ENCODE peak calls at places on chromosomes 11 and 22, in eight cellular contexts. D is right atrium auricular region, K is A549, I is mammary epithelial cell, F is adrenal gland, J is cardiac muscle cell, G is GM23248, H is right cardiac atrium. L is an unnamed sample.

GRCh38 chr11:1401001-1401445 is 11.3 kb downstream of the BRSK2 start:
- DNase-seq in D (no peak), K (no peak), I (no peak), F (peak; percentile 10), J (no peak), G (no peak), H (peak; percentile 44), L (no peak)

GRCh38 chr11:75815345-75815983 is 454 bp downstream of the UVRAG start:
- DNase-seq in D (no peak), K (peak; percentile 58), I (no peak), F (peak; percentile 52), J (no peak), G (peak; percentile 68), H (peak; percentile 83), L (peak; percentile 86)

GRCh38 chr11:47466201-47466600 is 17.3 kb upstream of the RAPSN start:
- DNase-seq in D (no peak), K (no peak), I (no peak), F (no peak), J (no peak), G (peak; percentile 82), H (no peak), L (no peak)

GRCh38 chr22:22886546-22886945 is 1.1 kb upstream of the IGLL5 start:
- DNase-seq in D (no peak), K (no peak), I (no peak), F (no peak), J (no peak), G (no peak), H (no peak), L (peak; percentile 5)

GRCh38 chr11:15613231-15613630 is 498.5 kb downstream of the INSC start:
- DNase-seq in D (no peak), K (no peak), I (no peak), F (no peak), J (no peak), G (no peak), H (no peak), L (no peak)

GRCh38 chr22:49269928-49270327 is 557.7 kb downstream of the BRD1 start:
- DNase-seq in D (no peak), K (no peak), I (no peak), F (no peak), J (no peak), G (no peak), H (no peak), L (no peak)

GRCh38 chr11:47861762-47862161 is 13.6 kb upstream of the NUP160 start:
- DNase-seq in D (no peak), K (no peak), I (no peak), F (no peak), J (no peak), G (peak; percentile 91), H (no peak), L (no peak)

GRCh38 chr22:46052331-46052771 is 75.4 kb upstream of the WNT7B start:
- DNase-seq in D (no peak), K (no peak), I (no peak), F (no peak), J (no peak), G (peak; percentile 37), H (peak; percentile 69), L (peak; percentile 85)

GRCh38 chr11:7690648-7691047 is 15.6 kb downstream of the OVCH2 start:
- DNase-seq in D (no peak), K (no peak), I (no peak), F (no peak), J (no peak), G (peak; percentile 58), H (no peak), L (no peak)

GRCh38 chr22:48531721-48532435 is 1295.8 kb downstream of the BRD1 start:
- DNase-seq in D (no peak), K (no peak), I (no peak), F (no peak), J (no peak), G (no peak), H (no peak), L (no peak)

GRCh38 chr11:34909435-34909834 is 6.7 kb downstream of the APIP start:
- DNase-seq in D (no peak), K (no peak), I (no peak), F (no peak), J (no peak), G (no peak), H (no peak), L (no peak)

GRCh38 chr11:120055646-120056045 is 82.3 kb downstream of the TRIM29 start:
- DNase-seq in D (no peak), K (no peak), I (peak; percentile 93), F (no peak), J (peak; percentile 17), G (no peak), H (no peak), L (no peak)

DNA sequence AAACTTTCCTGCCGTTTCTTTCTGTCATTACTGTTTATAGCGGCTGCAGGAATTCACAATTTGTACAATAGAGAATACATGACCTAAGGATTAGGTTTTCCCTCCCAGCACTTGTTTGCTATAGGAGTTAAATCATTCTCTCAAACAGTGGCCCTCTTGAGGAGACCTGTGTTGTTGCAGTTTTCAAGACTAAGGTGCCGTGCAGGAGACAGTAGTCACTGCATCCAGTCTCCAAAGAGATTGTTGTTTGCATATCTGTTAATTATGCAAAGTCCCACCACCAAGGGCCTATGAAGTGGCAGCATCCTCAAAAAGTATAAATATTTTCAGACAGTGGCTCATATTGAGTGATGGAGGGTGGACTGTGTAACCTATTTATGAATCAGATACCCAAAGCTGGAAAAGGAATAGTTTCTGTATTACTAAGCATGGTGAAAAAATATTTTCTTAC is 2.3 kb downstream of the PRSS23 start:
- DNase-seq in D (no peak), K (peak; percentile 62), I (peak; percentile 78), F (no peak), J (peak; percentile 60), G (peak; percentile 67), H (no peak), L (no peak)
- H3K4me3 ChIP-seq in D (no peak overlapping the region), K (peak overlapping the region; percentile 85), I (peak overlapping the region; percentile 64), F (no peak overlapping the region), J (no peak overlapping the region), G (peak overlapping the region; percentile 81), H (peak overlapping the region; percentile 87), L (peak overlapping the region; percentile 86)

DNA sequence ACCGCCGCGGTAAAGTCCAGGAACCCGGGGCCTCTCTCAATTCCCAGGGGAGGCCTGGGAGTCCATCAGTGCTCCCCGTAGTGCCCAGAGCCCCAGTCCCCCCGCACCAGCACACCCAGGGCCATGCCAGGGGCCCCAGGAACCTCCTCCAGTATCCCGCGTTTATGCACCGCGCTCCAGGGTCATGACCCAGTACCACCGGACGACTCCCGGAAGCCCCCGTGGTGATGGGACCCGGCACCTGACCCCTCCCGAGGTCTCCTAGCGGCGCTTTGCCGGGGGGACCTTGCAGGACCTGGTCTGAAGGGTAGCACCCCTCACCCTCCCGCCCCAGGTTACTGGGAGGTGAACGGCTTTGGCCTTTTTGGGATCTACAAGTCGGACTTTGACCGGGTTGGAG is 11.2 kb downstream of the B4GALNT4 start:
- DNase-seq in D (no peak), K (no peak), I (no peak), F (no peak), J (no peak), G (no peak), H (peak; percentile 59), L (peak; percentile 83)
- H3K27ac ChIP-seq in D (no peak overlapping the region), K (no peak overlapping the region), I (no peak overlapping the region), F (no peak overlapping the region), J (no peak overlapping the region), G (no peak overlapping the region), H (no peak overlapping the region), L (no peak overlapping the region)

GRCh38 chr11:59544869-59545178 is 33.5 kb downstream of the OR4D9 start:
- DNase-seq in D (no peak), K (no peak), I (no peak), F (no peak), J (no peak), G (no peak), H (no peak), L (no peak)

GRCh38 chr11:59550368-59550841 is 39.1 kb downstream of the OR4D9 start:
- DNase-seq in D (peak; percentile 83), K (peak; percentile 76), I (peak; percentile 97), F (peak; percentile 86), J (peak; percentile 90), G (peak; percentile 95), H (peak; percentile 87), L (peak; percentile 74)

GRCh38 chr11:59548309-59548656 is 36.9 kb downstream of the OR4D9 start:
- DNase-seq in D (no peak), K (no peak), I (no peak), F (no peak), J (no peak), G (no peak), H (no peak), L (no peak)

GRCh38 chr11:59542142-59542810 is 30.9 kb downstream of the OR4D9 start:
- DNase-seq in D (no peak), K (no peak), I (no peak), F (peak; percentile 49), J (no peak), G (no peak), H (no peak), L (peak; percentile 59)

DNA sequence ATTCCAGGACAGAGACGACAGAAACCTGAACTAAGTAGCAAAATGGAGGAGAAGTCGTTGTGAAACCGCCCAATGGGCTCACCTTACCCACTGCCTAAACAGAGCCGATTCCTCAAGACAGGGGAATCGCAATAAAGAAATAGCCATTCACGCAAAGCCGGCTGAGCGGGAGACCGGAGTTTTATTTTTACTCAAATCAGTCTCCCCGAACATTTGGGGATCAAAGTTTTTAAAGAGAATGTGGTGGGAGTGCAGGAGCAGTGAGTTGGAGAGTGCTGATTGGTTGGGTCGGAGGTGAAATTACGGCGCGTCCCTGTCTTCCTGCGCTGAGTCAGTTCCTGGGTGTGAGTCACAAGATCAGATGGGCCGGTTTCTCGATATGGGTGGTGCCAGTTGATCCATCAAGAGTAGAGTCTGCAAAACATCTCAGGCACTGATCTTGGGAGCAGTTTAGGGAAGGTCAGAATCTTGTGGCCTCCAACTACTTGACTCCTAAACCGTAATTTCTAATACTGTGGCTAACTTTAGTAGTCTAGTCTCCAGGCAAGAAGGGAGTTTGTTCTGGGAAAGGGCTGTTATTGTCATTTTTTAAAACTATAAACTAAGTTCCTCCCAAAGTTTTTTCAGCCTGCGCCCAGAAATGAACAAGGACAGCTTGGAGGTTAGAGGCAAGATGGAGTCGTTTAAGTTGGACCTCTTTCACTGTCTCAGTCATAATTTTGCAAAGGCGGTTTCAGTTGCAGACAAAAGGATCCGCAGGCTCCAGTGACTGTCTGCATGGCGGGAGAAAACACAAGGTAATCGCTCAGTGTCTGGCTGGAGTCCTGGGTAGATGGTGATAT is 34.1 kb downstream of the OR4D9 start:
- DNase-seq in D (no peak), K (peak; percentile 76), I (no peak), F (peak; percentile 46), J (no peak), G (no peak), H (no peak), L (no peak)
- H3K4me3 ChIP-seq in D (no peak overlapping the region), K (peak overlapping the region; percentile 48), I (no peak overlapping the region), F (no peak overlapping the region), J (no peak overlapping the region), G (no peak overlapping the region), H (no peak overlapping the region), L (no peak overlapping the region)

DNA sequence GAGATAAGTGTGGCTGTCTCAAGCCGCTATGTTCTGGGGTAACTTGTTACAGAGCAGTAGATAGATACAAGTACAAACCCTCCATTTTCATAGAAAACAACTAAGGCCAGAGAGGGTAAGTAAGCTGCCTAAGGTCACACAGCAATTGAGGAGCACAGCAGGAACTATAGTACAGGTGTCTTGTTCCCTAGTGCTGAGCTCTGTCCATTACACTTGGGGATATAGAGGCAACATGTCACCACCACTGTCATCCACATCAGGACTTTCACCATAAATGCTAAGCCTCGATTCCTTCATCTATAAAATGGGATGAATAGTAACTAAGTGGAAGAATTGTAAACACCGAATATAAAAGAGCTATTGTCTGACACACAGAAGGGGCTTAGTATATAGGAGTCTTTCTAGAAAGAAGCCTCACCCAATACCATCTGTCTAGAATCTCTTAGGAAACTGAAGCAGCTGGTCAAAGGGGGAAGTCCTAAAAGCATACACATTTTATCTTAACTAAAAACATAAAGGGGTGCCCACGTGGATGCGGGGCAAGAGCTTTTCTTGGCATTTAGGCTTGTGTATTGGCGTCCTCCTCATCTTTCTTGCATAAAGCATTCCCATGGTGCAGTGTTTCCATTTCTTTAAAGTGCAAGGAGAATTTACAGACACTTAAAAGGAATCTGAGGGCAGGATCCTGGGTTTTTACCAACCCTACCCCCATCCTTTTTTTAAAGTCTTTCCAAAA is 93.8 kb upstream of the ALX4 start:
- DNase-seq in D (no peak), K (no peak), I (no peak), F (no peak), J (no peak), G (no peak), H (no peak), L (no peak)
- H3K27ac ChIP-seq in D (no peak overlapping the region), K (no peak overlapping the region), I (no peak overlapping the region), F (no peak overlapping the region), J (no peak overlapping the region), G (no peak overlapping the region), H (no peak overlapping the region), L (no peak overlapping the region)

L was measured in osteoblast.